ENCODE peak calls at places on chromosomes 3 and 15, in six cellular contexts. W, O, I, S, R and T are unnamed samples.

GRCh38 chr3:97719156-97719821 is 45.3 kb upstream of the ARL6 start:
- DNase-seq in W (peak), O (peak), I (peak), S (no peak), R (peak), T (peak)

GRCh38 chr3:129493206-129493605 is 35.2 kb upstream of the RHO start:
- DNase-seq in W (no peak), O (no peak), I (peak), S (no peak), R (no peak), T (no peak)

GRCh38 chr3:135018171-135018923 is 223.3 kb downstream of the EPHB1 start:
- DNase-seq in W (no peak), O (no peak), I (no peak), S (no peak), R (no peak), T (no peak)

GRCh38 chr15:74529911-74530310 is 11.1 kb upstream of the ARID3B start:
- DNase-seq in W (peak), O (no peak), I (no peak), S (no peak), R (no peak), T (no peak)

GRCh38 chr15:85503151-85503797 is 122.9 kb downstream of the AKAP13 start:
- DNase-seq in W (no peak), O (no peak), I (no peak), S (no peak), R (no peak), T (no peak)

GRCh38 chr3:122858373-122858772 is 63.5 kb downstream of the SLC49A4 start:
- DNase-seq in W (peak), O (no peak), I (no peak), S (no peak), R (no peak), T (no peak)

GRCh38 chr3:164577667-164578066 is 500.6 kb downstream of the SI start:
- DNase-seq in W (no peak), O (no peak), I (no peak), S (no peak), R (no peak), T (no peak)

GRCh38 chr3:156189927-156190326 is 69.5 kb downstream of the KCNAB1 start:
- DNase-seq in W (no peak), O (no peak), I (no peak), S (no peak), R (no peak), T (no peak)

GRCh38 chr15:44801797-44802196 is 65.5 kb downstream of the TRIM69 start:
- DNase-seq in W (no peak), O (no peak), I (no peak), S (no peak), R (no peak), T (no peak)

GRCh38 chr3:142904639-142905441 is 16.0 kb upstream of the PCOLCE2 start:
- DNase-seq in W (no peak), O (no peak), I (no peak), S (no peak), R (no peak), T (peak)

GRCh38 chr15:63982381-63982854 is 63.9 kb downstream of the DAPK2 start:
- DNase-seq in W (no peak), O (no peak), I (no peak), S (no peak), R (no peak), T (no peak)

GRCh38 chr3:133843634-133844033 is 38.0 kb downstream of the SRPRB start:
- DNase-seq in W (peak), O (peak), I (no peak), S (no peak), R (no peak), T (no peak)

GRCh38 chr3:172904817-172905479 is 154.4 kb downstream of the ECT2 start:
- DNase-seq in W (no peak), O (no peak), I (no peak), S (no peak), R (no peak), T (no peak)

GRCh38 chr3:157436583-157437300 is at the start of gene PTX3:
- DNase-seq in W (peak), O (no peak), I (peak), S (no peak), R (peak), T (peak)

GRCh38 chr3:140397847-140398246 is 280.0 kb upstream of the TRIM42 start:
- DNase-seq in W (no peak), O (no peak), I (no peak), S (no peak), R (no peak), T (no peak)

GRCh38 chr3:52244061-52244628 is 1.4 kb upstream of the PPM1M start:
- DNase-seq in W (peak), O (no peak), I (no peak), S (peak), R (no peak), T (peak)

GRCh38 chr3:110253794-110254193 is 817.8 kb upstream of the NECTIN3 start:
- DNase-seq in W (peak), O (no peak), I (no peak), S (no peak), R (no peak), T (no peak)

GRCh38 chr15:88920186-88920891 is 7.2 kb upstream of the MFGE8 start:
- DNase-seq in W (peak), O (peak), I (no peak), S (no peak), R (no peak), T (no peak)

GRCh38 chr15:27057904-27058645 is 87.1 kb downstream of the GABRG3 start:
- DNase-seq in W (no peak), O (no peak), I (no peak), S (no peak), R (no peak), T (no peak)

GRCh38 chr3:3074551-3075257 is 35.5 kb downstream of the IL5RA start:
- DNase-seq in W (no peak), O (no peak), I (no peak), S (no peak), R (no peak), T (no peak)

GRCh38 chr3:137987723-137988122 is 22.2 kb upstream of the CLDN18 start:
- DNase-seq in W (no peak), O (no peak), I (no peak), S (no peak), R (no peak), T (no peak)

GRCh38 chr3:141279074-141279945 is 47.7 kb downstream of the PXYLP1 start:
- DNase-seq in W (peak), O (peak), I (no peak), S (no peak), R (no peak), T (no peak)

GRCh38 chr3:64234571-64234970 is 9.3 kb upstream of the PRICKLE2 start:
- DNase-seq in W (no peak), O (no peak), I (no peak), S (no peak), R (no peak), T (no peak)

GRCh38 chr3:184348057-184348382 is 10.6 kb downstream of the FAM131A start:
- DNase-seq in W (no peak), O (no peak), I (no peak), S (no peak), R (no peak), T (no peak)

GRCh38 chr3:166291510-166291909 is 454.3 kb upstream of the BCHE start:
- DNase-seq in W (no peak), O (no peak), I (no peak), S (no peak), R (no peak), T (no peak)

GRCh38 chr15:88918738-88919137 is 5.6 kb upstream of the MFGE8 start:
- DNase-seq in W (peak), O (no peak), I (no peak), S (no peak), R (peak), T (no peak)

GRCh38 chr3:127512256-127512655 is 78.3 kb downstream of the TPRA1 start:
- DNase-seq in W (no peak), O (no peak), I (no peak), S (no peak), R (no peak), T (no peak)

GRCh38 chr3:140828585-140828984 is 113.1 kb upstream of the SLC25A36 start:
- DNase-seq in W (no peak), O (no peak), I (no peak), S (no peak), R (no peak), T (no peak)

GRCh38 chr3:175199961-175200360 is 340.8 kb downstream of the NAALADL2 start:
- DNase-seq in W (peak), O (no peak), I (no peak), S (no peak), R (no peak), T (no peak)

GRCh38 chr3:190557311-190557710 is 43.4 kb downstream of the IL1RAP start:
- DNase-seq in W (no peak), O (no peak), I (no peak), S (no peak), R (no peak), T (no peak)

GRCh38 chr3:133525435-133525834 is 48.1 kb upstream of the CDV3 start:
- DNase-seq in W (peak), O (no peak), I (no peak), S (no peak), R (no peak), T (no peak)

GRCh38 chr3:186582541-186582940 is 12.0 kb downstream of the DNAJB11 start:
- DNase-seq in W (no peak), O (no peak), I (no peak), S (no peak), R (no peak), T (no peak)

GRCh38 chr15:40957581-40958051 is 4.3 kb downstream of the CHAC1 start:
- DNase-seq in W (no peak), O (no peak), I (no peak), S (no peak), R (no peak), T (no peak)

GRCh38 chr3:114452176-114452744 is 158.4 kb downstream of the TIGIT start:
- DNase-seq in W (peak), O (no peak), I (no peak), S (no peak), R (no peak), T (no peak)

GRCh38 chr15:37574985-37575384 is 359.5 kb upstream of the TMCO5A start:
- DNase-seq in W (no peak), O (no peak), I (no peak), S (no peak), R (no peak), T (peak)

GRCh38 chr3:183252108-183252782 is 808 bp upstream of the B3GNT5 start:
- DNase-seq in W (no peak), O (no peak), I (no peak), S (no peak), R (no peak), T (no peak)

GRCh38 chr3:195774917-195775316 is 36.8 kb downstream of the MUC4 start:
- DNase-seq in W (no peak), O (peak), I (no peak), S (no peak), R (peak), T (peak)

GRCh38 chr15:38533926-38534325 is 30.7 kb downstream of the RASGRP1 start:
- DNase-seq in W (no peak), O (no peak), I (no peak), S (no peak), R (no peak), T (no peak)

GRCh38 chr3:14522129-14522691 is 17.9 kb downstream of the GRIP2 start:
- DNase-seq in W (no peak), O (no peak), I (peak), S (peak), R (peak), T (no peak)
- TF ChIP-seq POLR2A in W (no peak), O (no peak), I (no peak), S (no peak), R (no peak), T (no peak)

GRCh38 chr15:80154336-80154735 is 1.5 kb downstream of the FAH start:
- DNase-seq in W (peak), O (no peak), I (no peak), S (no peak), R (no peak), T (no peak)
- TF ChIP-seq POLR2A in W (no peak), O (no peak), I (no peak), S (no peak), R (no peak), T (no peak)

DNA sequence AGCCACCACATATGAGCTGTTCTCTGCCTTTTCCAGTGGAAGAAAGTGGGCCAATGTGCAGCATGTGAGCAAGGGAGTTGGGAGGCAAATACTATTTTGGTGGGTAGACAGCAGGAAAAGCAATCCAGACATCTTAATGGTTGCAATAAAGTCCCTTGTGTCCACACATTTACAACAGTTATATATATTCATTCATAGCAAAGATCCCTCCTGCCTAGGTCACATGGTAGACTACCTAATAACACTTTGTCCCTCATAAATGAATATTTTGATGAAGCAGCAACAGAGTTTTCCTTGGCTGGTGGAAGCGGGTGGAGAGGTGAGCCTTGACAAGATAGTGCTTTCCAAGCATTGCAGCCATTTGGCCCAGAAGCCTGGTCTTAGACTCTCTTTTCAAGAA is 6.2 kb upstream of the NSMCE3 start:
- DNase-seq in W (no peak), O (no peak), I (no peak), S (no peak), R (no peak), T (no peak)
- TF ChIP-seq POLR2A in W (no peak), O (no peak), I (no peak), S (no peak), R (no peak), T (no peak)

GRCh38 chr3:132382688-132383194 is 34.6 kb upstream of the DNAJC13 start:
- DNase-seq in W (no peak), O (no peak), I (no peak), S (no peak), R (no peak), T (no peak)
- TF ChIP-seq POLR2A in W (no peak), O (no peak), I (no peak), S (no peak), R (no peak), T (no peak)

GRCh38 chr3:50585919-50586762 is 16.8 kb downstream of the HEMK1 start:
- DNase-seq in W (no peak), O (no peak), I (no peak), S (no peak), R (no peak), T (no peak)

GRCh38 chr3:50586763-50587070 is 17.4 kb downstream of the HEMK1 start:
- DNase-seq in W (no peak), O (no peak), I (no peak), S (no peak), R (no peak), T (no peak)

GRCh38 chr3:50587373-50587772 is 18.1 kb downstream of the HEMK1 start:
- DNase-seq in W (peak), O (no peak), I (no peak), S (no peak), R (no peak), T (peak)

GRCh38 chr3:50588759-50589433 is 19.6 kb downstream of the HEMK1 start:
- DNase-seq in W (peak), O (no peak), I (no peak), S (no peak), R (no peak), T (no peak)

DNA sequence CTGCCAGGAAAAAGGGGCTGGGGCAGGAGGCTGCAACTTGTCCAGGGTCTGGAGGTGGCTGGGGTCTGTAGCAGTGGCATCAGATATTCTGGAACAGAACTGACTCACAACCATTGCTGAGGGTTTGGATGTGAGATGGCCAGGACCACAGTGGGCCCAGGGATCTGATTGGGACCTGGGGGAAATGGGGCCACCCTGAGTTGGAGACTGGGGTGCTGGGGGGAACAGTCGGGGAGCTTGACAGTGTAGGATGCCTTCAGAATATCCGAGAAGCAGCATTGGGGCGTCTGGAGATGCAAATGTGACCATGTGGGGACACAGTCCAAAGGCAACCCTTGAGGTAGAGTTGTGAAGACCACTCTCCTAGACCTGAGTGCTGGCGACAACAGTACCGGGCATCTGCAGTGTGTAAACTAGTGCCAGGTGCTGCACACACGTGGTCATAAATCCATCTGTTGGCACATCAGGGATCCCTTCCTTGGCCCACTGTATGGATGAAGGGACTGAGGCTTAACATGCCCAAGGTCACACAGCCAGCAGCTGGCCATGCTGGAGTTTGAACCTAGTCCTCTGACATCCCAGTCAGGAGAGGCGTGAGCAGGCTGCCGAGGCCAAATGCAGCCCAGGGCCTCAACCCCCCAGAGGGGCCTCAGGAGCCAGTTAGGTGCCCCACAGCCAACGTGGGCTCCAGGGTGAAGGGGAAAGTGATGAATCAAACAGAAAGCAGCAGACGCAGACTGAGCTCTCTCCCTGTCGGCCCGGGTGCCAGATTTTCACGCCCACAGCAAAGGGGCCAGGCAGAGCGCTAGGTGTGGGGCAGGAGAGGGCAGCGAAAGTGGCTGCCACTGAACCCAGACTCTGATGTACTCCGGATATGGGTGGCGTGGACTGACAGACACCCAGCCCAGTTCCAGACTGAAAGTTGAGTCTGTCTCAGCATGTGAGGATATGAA is 18.8 kb downstream of the HEMK1 start:
- DNase-seq in W (no peak), O (no peak), I (no peak), S (no peak), R (no peak), T (no peak)
- TF ChIP-seq POLR2A in W (no peak), O (no peak), I (no peak), S (no peak), R (no peak), T (no peak)

DNA sequence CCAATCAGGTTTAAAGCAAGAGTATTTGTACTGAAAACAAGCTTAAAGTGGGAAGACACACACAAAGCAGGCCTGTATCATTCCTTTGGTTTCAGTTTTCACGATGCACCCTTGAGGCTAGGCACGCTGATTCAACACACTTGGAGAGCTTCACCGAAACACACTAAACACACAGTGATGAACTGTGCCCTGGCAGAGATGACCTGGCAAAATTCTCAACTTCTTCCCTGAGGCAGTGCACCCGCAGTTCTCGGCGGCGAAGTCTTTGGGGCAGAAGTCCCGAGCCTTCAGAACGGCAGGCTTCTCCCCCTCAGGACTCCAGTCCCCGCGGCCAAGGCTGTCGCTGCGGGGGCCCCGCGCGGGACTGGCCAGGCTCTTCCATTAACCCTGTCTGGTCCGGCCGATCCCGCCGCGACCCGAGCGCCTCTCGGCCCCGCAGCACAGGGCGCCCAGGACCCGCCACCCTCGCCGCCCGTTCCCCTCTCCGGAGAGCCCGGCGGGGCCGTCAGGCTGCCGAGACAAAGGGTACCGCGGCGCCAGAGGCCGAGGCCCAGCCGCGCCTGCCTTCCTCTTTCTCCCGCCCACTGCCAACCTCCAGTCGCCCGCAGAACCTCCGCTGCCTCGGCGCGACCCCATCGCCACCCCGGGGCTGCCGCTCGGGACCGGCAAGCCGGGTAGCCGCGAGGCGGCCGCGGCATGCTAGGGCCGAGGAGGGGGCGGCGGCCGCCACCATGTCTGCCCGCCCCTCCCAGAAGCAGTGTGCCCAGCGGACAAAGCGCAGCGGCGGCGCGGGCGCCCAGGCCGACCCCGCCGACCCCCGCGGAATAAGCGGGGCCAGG is 780 bp downstream of the GABPB1 start:
- DNase-seq in W (peak), O (peak), I (peak), S (no peak), R (peak), T (peak)
- TF ChIP-seq POLR2A in W (peak), O (peak), I (peak), S (peak), R (peak), T (no peak)